ENCODE peak calls at places on chromosomes 4 and X, in ten cellular contexts. V is HFF-Myc, L is MCF 10A, F is AG10803, S is H9, H is heart left ventricle, M is SK-N-SH, U is adrenal gland, K is left lung, N is endothelial cell. D is an unnamed sample.

GRCh38 chr4:40992472-40993298 is 221.7 kb downstream of the APBB2 start:
- DNase-seq in V (no peak), L (peak), F (peak), S (no peak), H (no peak), M (no peak), U (peak), K (peak), N (no peak), D (no peak)

GRCh38 chr4:40506492-40506891 is 123.2 kb downstream of the RBM47 start:
- DNase-seq in V (no peak), L (peak), F (no peak), S (no peak), H (no peak), M (no peak), U (no peak), K (no peak), N (no peak), D (no peak)

GRCh38 chr4:66575024-66575696 is 904.9 kb upstream of the EPHA5 start:
- DNase-seq in V (no peak), L (peak), F (peak), S (no peak), H (no peak), M (no peak), U (peak), K (peak), N (no peak), D (no peak)

GRCh38 chr4:183241322-183241640 is 78.8 kb downstream of the CLDN22 start:
- DNase-seq in V (no peak), L (peak), F (peak), S (no peak), H (no peak), M (no peak), U (no peak), K (no peak), N (no peak), D (no peak)

GRCh38 chr4:18422685-18423084 is 401.1 kb upstream of the LCORL start:
- DNase-seq in V (no peak), L (no peak), F (no peak), S (no peak), H (no peak), M (no peak), U (no peak), K (no peak), N (no peak), D (no peak)

GRCh38 chr4:118751634-118752293 is 66.6 kb downstream of the METTL14 start:
- DNase-seq in V (no peak), L (no peak), F (peak), S (no peak), H (no peak), M (no peak), U (no peak), K (no peak), N (no peak), D (no peak)

GRCh38 chrX:124030520-124030919 is 69.0 kb downstream of the STAG2 start:
- DNase-seq in V (no peak), L (no peak), F (no peak), S (no peak), H (no peak), M (no peak), U (no peak), K (no peak), N (no peak), D (no peak)

GRCh38 chr4:177810210-177810609 is 368.0 kb upstream of the AGA start:
- DNase-seq in V (no peak), L (no peak), F (no peak), S (no peak), H (no peak), M (no peak), U (no peak), K (no peak), N (no peak), D (no peak)

GRCh38 chrX:39619182-39620009 is 478.4 kb downstream of the BCOR start:
- DNase-seq in V (no peak), L (peak), F (no peak), S (no peak), H (no peak), M (peak), U (peak), K (no peak), N (peak), D (no peak)

GRCh38 chr4:8585721-8586161 is 5.5 kb downstream of the GPR78 start:
- DNase-seq in V (no peak), L (no peak), F (no peak), S (no peak), H (peak), M (no peak), U (no peak), K (peak), N (no peak), D (no peak)

GRCh38 chr4:71293705-71294104 is 45.1 kb upstream of the SLC4A4 start:
- DNase-seq in V (no peak), L (peak), F (peak), S (no peak), H (no peak), M (no peak), U (no peak), K (no peak), N (no peak), D (no peak)

GRCh38 chr4:109010534-109010933 is 247.7 kb upstream of the ETNPPL start:
- DNase-seq in V (no peak), L (no peak), F (no peak), S (no peak), H (no peak), M (no peak), U (no peak), K (no peak), N (no peak), D (no peak)

GRCh38 chrX:17584248-17584681 is 153.0 kb upstream of the SCML1 start:
- DNase-seq in V (no peak), L (no peak), F (peak), S (no peak), H (no peak), M (no peak), U (no peak), K (no peak), N (no peak), D (no peak)

GRCh38 chrX:16643160-16643559 is 6.8 kb upstream of the S100G start:
- DNase-seq in V (no peak), L (peak), F (peak), S (no peak), H (no peak), M (no peak), U (no peak), K (no peak), N (no peak), D (peak)

GRCh38 chrX:13059676-13060499 is 15.5 kb upstream of the FAM9C start:
- DNase-seq in V (no peak), L (peak), F (peak), S (no peak), H (no peak), M (no peak), U (peak), K (no peak), N (no peak), D (no peak)

GRCh38 chr4:25991296-25991695 is 77.3 kb downstream of the SMIM20 start:
- DNase-seq in V (no peak), L (no peak), F (no peak), S (no peak), H (no peak), M (no peak), U (no peak), K (no peak), N (no peak), D (no peak)

GRCh38 chrX:2829066-2829430 is 318 bp downstream of the GYG2 start:
- DNase-seq in V (no peak), L (no peak), F (no peak), S (peak), H (no peak), M (peak), U (no peak), K (peak), N (no peak), D (no peak)

GRCh38 chr4:166972071-166972470 is 262.2 kb downstream of the SPOCK3 start:
- DNase-seq in V (no peak), L (peak), F (no peak), S (no peak), H (no peak), M (no peak), U (no peak), K (no peak), N (no peak), D (no peak)

GRCh38 chr4:55553442-55553841 is 6.7 kb upstream of the CLOCK start:
- DNase-seq in V (peak), L (no peak), F (peak), S (peak), H (peak), M (no peak), U (peak), K (no peak), N (no peak), D (peak)

DNA sequence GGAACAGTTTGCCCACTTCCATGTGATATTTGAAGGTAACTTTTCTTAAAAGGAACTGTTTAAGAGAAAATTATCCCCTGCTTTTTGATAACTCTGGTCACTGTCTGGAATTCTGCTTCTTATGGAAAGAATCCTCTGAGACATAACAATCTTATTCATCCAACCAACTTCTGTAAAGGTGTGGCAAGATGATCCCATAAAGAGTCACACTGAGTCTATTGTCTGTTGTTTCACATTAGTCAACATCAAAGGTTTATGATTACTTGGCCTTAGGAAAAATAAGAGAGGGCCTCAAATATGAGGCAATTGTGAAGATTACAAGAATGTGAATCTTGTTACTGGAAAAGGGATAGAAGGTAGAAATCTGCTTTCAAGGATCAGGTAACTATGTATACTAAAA is 88.0 kb upstream of the MAGEB18 start:
- DNase-seq in V (no peak), L (peak), F (no peak), S (no peak), H (no peak), M (no peak), U (no peak), K (no peak), N (no peak), D (no peak)
- TF ChIP-seq CTCF in V (no peak), L (no peak), F (no peak), S (no peak), H (no peak), M (no peak), U (no peak), K (no peak), N (no peak), D (no peak)

GRCh38 chr4:48585401-48585800 is 95.3 kb downstream of the ZAR1 start:
- DNase-seq in V (no peak), L (no peak), F (no peak), S (no peak), H (no peak), M (no peak), U (no peak), K (no peak), N (no peak), D (no peak)
- TF ChIP-seq CTCF in V (no peak), L (no peak), F (no peak), S (no peak), H (no peak), M (no peak), U (no peak), K (no peak), N (no peak), D (no peak)

GRCh38 chr4:92840880-92841279 is 537.1 kb downstream of the GRID2 start:
- DNase-seq in V (no peak), L (no peak), F (no peak), S (no peak), H (no peak), M (no peak), U (no peak), K (no peak), N (no peak), D (no peak)
- TF ChIP-seq CTCF in V (no peak), L (no peak), F (no peak), S (no peak), H (no peak), M (no peak), U (no peak), K (no peak), N (no peak), D (no peak)

GRCh38 chr4:164949448-164950118 is 27.9 kb downstream of the TRIM61 start:
- DNase-seq in V (no peak), L (no peak), F (peak), S (peak), H (no peak), M (no peak), U (no peak), K (no peak), N (peak), D (no peak)
- TF ChIP-seq CTCF in V (peak), L (peak), F (peak), S (peak), H (no peak), M (peak), U (no peak), K (no peak), N (peak), D (peak)

DNA sequence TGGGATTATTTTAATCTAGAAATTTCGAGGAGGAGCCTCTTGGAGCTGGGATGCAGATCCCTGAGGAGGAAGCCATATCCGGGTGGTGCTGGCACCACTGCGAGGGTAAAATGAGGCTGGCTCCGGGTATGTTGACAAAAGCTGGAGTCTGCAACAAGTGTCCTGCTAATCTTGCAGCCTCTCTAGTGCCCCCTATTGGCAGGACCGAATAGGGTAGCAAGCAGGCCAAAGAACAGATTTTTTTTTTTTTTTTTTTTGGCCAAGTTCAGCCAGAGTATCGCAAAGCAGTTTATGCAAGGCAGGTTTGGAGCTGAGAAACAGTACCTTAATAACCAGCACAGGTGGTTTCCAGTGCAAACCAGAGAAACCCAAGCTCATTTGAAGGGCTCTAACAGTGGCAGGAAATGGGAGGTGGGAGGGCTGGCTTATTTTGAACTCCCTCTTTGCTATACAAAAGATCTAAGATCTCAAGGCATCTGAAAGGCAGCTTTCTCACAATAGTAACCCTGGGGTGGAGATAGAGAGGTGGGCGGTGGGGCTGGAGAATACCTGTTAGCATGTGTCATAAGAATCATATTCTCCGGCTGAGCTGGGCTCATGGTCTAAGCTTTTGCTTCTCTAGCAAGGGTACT is 38.2 kb upstream of the OCIAD2 start:
- DNase-seq in V (no peak), L (peak), F (no peak), S (peak), H (no peak), M (peak), U (peak), K (no peak), N (peak), D (no peak)
- TF ChIP-seq CTCF in V (peak), L (peak), F (peak), S (peak), H (no peak), M (peak), U (no peak), K (peak), N (peak), D (no peak)

GRCh38 chr4:81378398-81378797 is 93.3 kb downstream of the RASGEF1B start:
- DNase-seq in V (no peak), L (no peak), F (peak), S (no peak), H (no peak), M (no peak), U (no peak), K (no peak), N (no peak), D (no peak)

GRCh38 chr4:81377231-81377630 is 94.5 kb downstream of the RASGEF1B start:
- DNase-seq in V (no peak), L (no peak), F (no peak), S (no peak), H (no peak), M (no peak), U (no peak), K (no peak), N (no peak), D (no peak)

GRCh38 chr4:81380364-81380853 is 91.3 kb downstream of the RASGEF1B start:
- DNase-seq in V (no peak), L (no peak), F (no peak), S (no peak), H (no peak), M (no peak), U (no peak), K (no peak), N (no peak), D (no peak)

GRCh38 chr4:81376720-81377119 is 95.0 kb downstream of the RASGEF1B start:
- DNase-seq in V (no peak), L (no peak), F (no peak), S (no peak), H (no peak), M (no peak), U (no peak), K (no peak), N (no peak), D (no peak)

GRCh38 chr4:81375745-81376144 is 96.0 kb downstream of the RASGEF1B start:
- DNase-seq in V (no peak), L (no peak), F (no peak), S (peak), H (no peak), M (no peak), U (no peak), K (peak), N (no peak), D (no peak)
- TF ChIP-seq CTCF in V (peak), L (no peak), F (no peak), S (peak), H (no peak), M (no peak), U (no peak), K (no peak), N (peak), D (no peak)

GRCh38 chr4:1351854-1352633 is 5.0 kb downstream of the UVSSA start:
- DNase-seq in V (no peak), L (peak), F (peak), S (peak), H (peak), M (peak), U (peak), K (peak), N (peak), D (peak)
- TF ChIP-seq CTCF in V (peak), L (peak), F (peak), S (peak), H (peak), M (peak), U (peak), K (peak), N (peak), D (peak)

DNA sequence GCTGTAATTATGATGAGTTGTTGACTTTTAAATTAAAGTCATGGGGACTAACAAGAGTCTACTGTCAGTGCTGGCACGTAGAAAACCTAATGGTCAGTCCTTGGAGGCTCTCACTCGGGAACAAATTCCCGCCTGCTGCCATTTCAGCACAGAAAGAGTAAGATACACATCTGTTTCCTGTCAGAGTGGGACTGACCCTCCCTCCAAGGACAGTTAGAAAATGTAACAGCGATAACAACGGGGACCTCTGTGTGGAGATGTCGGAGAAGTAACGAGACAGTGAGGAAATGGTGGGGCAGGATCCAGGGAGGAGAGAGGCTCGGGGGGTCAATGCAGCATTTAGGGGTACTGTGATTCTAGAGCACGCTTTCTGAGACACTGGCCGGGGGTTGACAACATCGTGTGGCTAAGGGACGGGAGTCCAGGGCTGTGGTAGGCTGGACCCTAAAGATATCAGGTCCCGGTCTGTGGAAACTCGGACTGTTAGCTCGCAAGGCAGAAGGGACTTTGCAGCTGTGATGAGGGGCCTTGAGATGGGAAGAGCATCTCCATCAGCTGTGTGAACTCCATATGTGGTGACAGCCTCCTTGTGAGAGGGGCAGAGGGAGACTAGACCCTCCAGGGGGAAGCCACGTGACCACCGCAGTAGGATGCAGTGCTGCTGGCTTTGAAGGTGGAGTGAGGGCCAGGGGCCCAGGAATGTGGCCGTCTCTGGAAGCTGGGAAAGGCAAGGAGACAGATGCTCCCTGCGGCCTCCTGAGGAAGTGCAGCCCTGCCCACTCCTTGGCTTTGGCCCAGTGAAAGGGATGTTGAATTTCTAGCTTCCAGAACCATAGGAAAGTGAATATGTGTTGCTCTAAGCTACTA is 35.8 kb upstream of the SORCS2 start:
- DNase-seq in V (no peak), L (no peak), F (peak), S (peak), H (peak), M (peak), U (peak), K (peak), N (peak), D (no peak)
- TF ChIP-seq CTCF in V (peak), L (no peak), F (peak), S (peak), H (peak), M (peak), U (peak), K (peak), N (peak), D (peak)

GRCh38 chrX:115960440-115961084 is 210.0 kb upstream of the AGTR2 start:
- DNase-seq in V (no peak), L (peak), F (no peak), S (no peak), H (no peak), M (no peak), U (no peak), K (no peak), N (no peak), D (no peak)

GRCh38 chrX:115957862-115958490 is 212.6 kb upstream of the AGTR2 start:
- DNase-seq in V (no peak), L (peak), F (no peak), S (peak), H (no peak), M (peak), U (no peak), K (no peak), N (no peak), D (no peak)

GRCh38 chrX:115958687-115959359 is 211.7 kb upstream of the AGTR2 start:
- DNase-seq in V (no peak), L (peak), F (no peak), S (peak), H (no peak), M (peak), U (no peak), K (no peak), N (no peak), D (no peak)
- TF ChIP-seq CTCF in V (no peak), L (no peak), F (no peak), S (peak), H (no peak), M (peak), U (no peak), K (no peak), N (no peak), D (no peak)